ENCODE peak calls at places on chromosomes 3 and 15, in seven cellular contexts. K is HCT116, V is HepG2, Y is SK-N-SH, Q is H1, O is K562, F is GM12878. Z is an unnamed sample.

GRCh38 chr3:195204360-195205166 is 66.4 kb downstream of the XXYLT1 start:
- DNase-seq in F (peak; percentile 38), Y (peak; percentile 41), K (no peak), V (no peak), Q (no peak), O (no peak), Z (no peak)

GRCh38 chr3:65979731-65980130 is 59.0 kb downstream of the MAGI1 start:
- DNase-seq in V (no peak), Q (no peak), F (no peak), K (no peak), O (no peak), Y (no peak), Z (no peak)

GRCh38 chr3:43497405-43497804 is 124.4 kb downstream of the ANO10 start:
- DNase-seq in K (no peak), V (no peak), Q (no peak), F (no peak), O (no peak), Y (no peak), Z (no peak)

GRCh38 chr15:60964527-60964926 is 264.6 kb downstream of the RORA start:
- DNase-seq in V (no peak), F (no peak), Q (no peak), K (no peak), O (no peak), Y (no peak), Z (no peak)

GRCh38 chr15:26013946-26014345 is 150.8 kb upstream of the ATP10A start:
- DNase-seq in Y (no peak), K (no peak), O (no peak), F (no peak), V (no peak), Q (no peak), Z (no peak)

GRCh38 chr3:58135712-58136543 is 74.8 kb downstream of the DNASE1L3 start:
- DNase-seq in Y (no peak), Q (no peak), F (no peak), O (no peak), V (no peak), K (no peak), Z (no peak)

GRCh38 chr3:96753124-96753523 is 61.3 kb upstream of the EPHA6 start:
- DNase-seq in V (no peak), F (no peak), Y (no peak), O (no peak), K (no peak), Q (no peak), Z (no peak)

GRCh38 chr3:27252646-27253045 is 116.5 kb downstream of the NEK10 start:
- DNase-seq in K (no peak), Q (no peak), V (no peak), O (no peak), F (no peak), Y (no peak), Z (no peak)

GRCh38 chr3:186724911-186725310 is 7.8 kb downstream of the KNG1 start:
- DNase-seq in Q (peak; percentile 10), O (no peak), F (no peak), Y (no peak), V (no peak), K (no peak), Z (no peak)

GRCh38 chr3:12984023-12984823 is 89.0 kb downstream of the IQSEC1 start:
- DNase-seq in V (peak; percentile 79), K (peak; percentile 43), Y (peak; percentile 80), O (peak; percentile 89), Q (peak; percentile 43), F (no peak), Z (peak; percentile 75)

GRCh38 chr3:153595186-153595815 is 433.3 kb downstream of the RAP2B start:
- DNase-seq in O (peak; percentile 23), K (peak; percentile 24), Y (peak; percentile 1), F (no peak), V (peak; percentile 18), Q (no peak), Z (peak; percentile 6)

GRCh38 chr3:141308588-141309218 is 59.6 kb upstream of the ZBTB38 start:
- DNase-seq in V (peak; percentile 80), Q (peak; percentile 46), Y (peak; percentile 33), O (peak; percentile 73), F (no peak), K (peak; percentile 79), Z (peak; percentile 38)

GRCh38 chr3:197242784-197243432 is 55.5 kb downstream of the DLG1 start:
- DNase-seq in O (no peak), Q (no peak), F (no peak), V (no peak), Y (no peak), K (no peak), Z (no peak)

GRCh38 chr3:69085543-69086132 is 901 bp downstream of the ARL6IP5 start:
- DNase-seq in V (no peak), K (no peak), Q (no peak), Y (peak; percentile 35), O (peak; percentile 15), F (no peak), Z (no peak)

GRCh38 chr15:70374096-70374495 is 276.4 kb upstream of the TLE3 start:
- DNase-seq in V (no peak), Q (no peak), O (no peak), F (no peak), Y (no peak), K (no peak), Z (no peak)

GRCh38 chr3:52742418-52743041 is 28.2 kb downstream of the NEK4 start:
- DNase-seq in Q (no peak), O (peak; percentile 27), Y (peak; percentile 41), F (peak; percentile 15), V (peak; percentile 44), K (peak; percentile 33), Z (peak; percentile 15)

GRCh38 chr15:98580577-98580976 is 67.8 kb upstream of the IGF1R start:
- DNase-seq in Y (no peak), Q (no peak), F (no peak), O (no peak), K (no peak), V (no peak), Z (no peak)

GRCh38 chr3:101926594-101927105 is 77.3 kb downstream of the NFKBIZ start:
- DNase-seq in V (no peak), F (no peak), O (no peak), Q (no peak), K (no peak), Y (no peak), Z (no peak)

GRCh38 chr15:67776600-67776999 is 48.7 kb upstream of the SKOR1 start:
- DNase-seq in K (no peak), V (no peak), Q (no peak), F (no peak), Y (no peak), O (no peak), Z (no peak)

GRCh38 chr15:61835476-61836106 is 224.7 kb downstream of the VPS13C start:
- DNase-seq in Y (peak; percentile 81), F (no peak), Q (peak; percentile 56), V (peak; percentile 35), O (peak; percentile 65), K (peak; percentile 21), Z (peak; percentile 47)

GRCh38 chr3:14523792-14524191 is 16.4 kb downstream of the GRIP2 start:
- DNase-seq in K (no peak), V (no peak), Q (no peak), Y (no peak), O (no peak), F (no peak), Z (no peak)

GRCh38 chr3:170611746-170612145 is 25.9 kb upstream of the SLC7A14 start:
- DNase-seq in O (no peak), Y (no peak), K (no peak), F (no peak), V (no peak), Q (no peak), Z (no peak)

GRCh38 chr3:21755896-21756295 is 4.9 kb upstream of the ZNF385D start:
- DNase-seq in O (no peak), Y (no peak), K (no peak), Q (no peak), F (no peak), V (no peak), Z (no peak)

GRCh38 chr15:31840849-31841476 is 189.4 kb upstream of the CHRNA7 start:
- DNase-seq in O (no peak), V (no peak), K (no peak), F (no peak), Q (no peak), Y (no peak), Z (no peak)

GRCh38 chr15:91954211-91954804 is 100.8 kb downstream of the SLCO3A1 start:
- DNase-seq in V (no peak), F (no peak), Q (no peak), O (no peak), K (no peak), Y (no peak), Z (no peak)

GRCh38 chr3:115595611-115596010 is 27.7 kb upstream of the GAP43 start:
- DNase-seq in O (no peak), F (no peak), K (no peak), Y (no peak), Q (no peak), V (peak; percentile 7), Z (no peak)

GRCh38 chr3:114615535-114616064 is 321.8 kb downstream of the TIGIT start:
- DNase-seq in V (no peak), O (no peak), Y (no peak), Q (no peak), F (no peak), K (no peak), Z (no peak)

GRCh38 chr15:70427531-70428120 is 329.9 kb upstream of the TLE3 start:
- DNase-seq in O (no peak), Q (no peak), Y (no peak), K (no peak), F (no peak), V (no peak), Z (no peak)

GRCh38 chr15:59674501-59674900 is 14.6 kb downstream of the BNIP2 start:
- DNase-seq in V (no peak), Q (no peak), O (no peak), K (no peak), Y (no peak), F (no peak), Z (no peak)

GRCh38 chr3:4828279-4829030 is 150.8 kb upstream of the BHLHE40 start:
- DNase-seq in F (no peak), V (no peak), Q (no peak), Y (no peak), O (no peak), K (no peak), Z (no peak)
- TF ChIP-seq YY1 in F (no peak), V (no peak), Q (no peak), Y (no peak), O (no peak), K (no peak), Z (no peak)

GRCh38 chr3:183824761-183825379 is 507 bp downstream of the MAP6D1 start:
- DNase-seq in O (no peak), V (no peak), Y (peak; percentile 79), K (no peak), F (no peak), Q (no peak), Z (no peak)
- H3K9ac ChIP-seq in O (no peak overlapping the region), V (no peak overlapping the region), Y (peak overlapping the region; percentile 41), K (peak overlapping the region; percentile 70), F (no peak overlapping the region), Q (peak overlapping the region; percentile 20), Z (peak overlapping the region; percentile 90)

GRCh38 chr3:171758109-171758508 is 52.2 kb downstream of the PLD1 start:
- DNase-seq in Q (no peak), K (no peak), O (no peak), F (no peak), V (no peak), Y (no peak), Z (no peak)
- H3K4me1 ChIP-seq in Q (no peaks in the 10 kb centered on the region), K (no peaks in the 10 kb centered on the region), O (peaks cover 20% of the 10 kb centered on the region), F (no peaks in the 10 kb centered on the region), V (peaks cover 10% of the 10 kb centered on the region), Y (peaks cover 3% of the 10 kb centered on the region), Z (no peaks in the 10 kb centered on the region)

DNA sequence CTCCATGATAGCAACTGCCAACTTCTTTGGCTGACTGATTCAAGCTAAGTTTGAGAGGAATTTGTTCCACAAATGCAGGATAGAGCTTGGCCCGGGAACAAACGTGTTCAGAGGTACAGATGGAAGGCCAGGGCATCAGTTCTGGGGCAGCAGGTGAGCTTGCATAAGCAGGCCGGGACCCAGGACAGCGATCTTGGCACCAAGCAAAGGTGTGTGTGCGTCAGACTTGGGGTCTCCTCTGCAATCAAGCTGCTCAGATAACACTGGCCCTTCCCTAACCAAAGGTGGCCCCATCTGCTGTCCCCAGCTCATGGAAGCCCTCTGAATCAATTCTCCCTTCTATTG is 155.6 kb downstream of the MEGF11 start:
- DNase-seq in O (no peak), F (no peak), Y (no peak), K (no peak), Q (no peak), V (no peak), Z (no peak)
- TF ChIP-seq YY1 in O (no peak), F (no peak), Y (no peak), K (no peak), Q (no peak), V (no peak), Z (no peak)